ENCODE peak calls at places on chromosomes 16 and 17, in seven cellular contexts. Z is left lung, W is psoas muscle, M is tibial nerve, T is foreskin fibroblast, U is colonic mucosa, K is fibroblast of mammary gland. S is an unnamed sample.

GRCh38 chr17:17098426-17099035 is 56.3 kb downstream of the MPRIP start:
- DNase-seq in M (peak), T (peak), Z (no peak), K (no peak), U (peak), W (peak), S (no peak)

GRCh38 chr17:17682293-17682736 is 1.1 kb downstream of the RAI1 start:
- DNase-seq in Z (peak), K (no peak), W (no peak), M (no peak), U (peak), T (peak), S (no peak)

GRCh38 chr16:48911700-48912099 is 301.7 kb upstream of the N4BP1 start:
- DNase-seq in M (no peak), T (peak), W (no peak), U (no peak), Z (no peak), K (peak), S (no peak)

GRCh38 chr17:62628845-62629555 is 1.5 kb downstream of the MRC2 start:
- DNase-seq in M (no peak), U (no peak), W (peak), Z (no peak), K (peak), T (peak), S (no peak)

GRCh38 chr17:48614904-48615211 is 234 bp downstream of the HOXB8 start:
- DNase-seq in Z (no peak), M (no peak), K (no peak), W (no peak), T (no peak), U (no peak), S (no peak)

GRCh38 chr16:49400611-49401010 is 27.0 kb downstream of the C16orf78 start:
- DNase-seq in W (no peak), K (no peak), Z (no peak), T (no peak), U (no peak), M (no peak), S (no peak)

GRCh38 chr16:3961449-3961849 is 80.9 kb upstream of the CREBBP start:
- DNase-seq in U (no peak), T (peak), W (peak), Z (no peak), K (peak), M (no peak), S (no peak)

GRCh38 chr16:23035240-23035639 is 114.0 kb downstream of the USP31 start:
- DNase-seq in K (no peak), U (no peak), M (no peak), T (no peak), Z (no peak), W (no peak), S (no peak)

GRCh38 chr16:82197540-82198240 is 27.7 kb upstream of the MPHOSPH6 start:
- DNase-seq in U (no peak), K (no peak), W (no peak), T (no peak), M (no peak), Z (no peak), S (no peak)

GRCh38 chr17:59331129-59331928 is at the start of gene YPEL2:
- DNase-seq in K (peak), T (peak), W (peak), M (peak), U (peak), Z (peak), S (peak)

GRCh38 chr16:59719121-59719520 is 985.0 kb upstream of the GOT2 start:
- DNase-seq in T (peak), K (peak), U (no peak), M (no peak), Z (no peak), W (no peak), S (no peak)

GRCh38 chr17:76197911-76198310 is 42.4 kb downstream of the RNF157 start:
- DNase-seq in M (no peak), Z (no peak), U (no peak), T (no peak), K (no peak), W (no peak), S (no peak)
- TF ChIP-seq CTCF in M (no peak), Z (no peak), U (no peak), T (no peak), K (no peak), W (no peak), S (no peak)

DNA sequence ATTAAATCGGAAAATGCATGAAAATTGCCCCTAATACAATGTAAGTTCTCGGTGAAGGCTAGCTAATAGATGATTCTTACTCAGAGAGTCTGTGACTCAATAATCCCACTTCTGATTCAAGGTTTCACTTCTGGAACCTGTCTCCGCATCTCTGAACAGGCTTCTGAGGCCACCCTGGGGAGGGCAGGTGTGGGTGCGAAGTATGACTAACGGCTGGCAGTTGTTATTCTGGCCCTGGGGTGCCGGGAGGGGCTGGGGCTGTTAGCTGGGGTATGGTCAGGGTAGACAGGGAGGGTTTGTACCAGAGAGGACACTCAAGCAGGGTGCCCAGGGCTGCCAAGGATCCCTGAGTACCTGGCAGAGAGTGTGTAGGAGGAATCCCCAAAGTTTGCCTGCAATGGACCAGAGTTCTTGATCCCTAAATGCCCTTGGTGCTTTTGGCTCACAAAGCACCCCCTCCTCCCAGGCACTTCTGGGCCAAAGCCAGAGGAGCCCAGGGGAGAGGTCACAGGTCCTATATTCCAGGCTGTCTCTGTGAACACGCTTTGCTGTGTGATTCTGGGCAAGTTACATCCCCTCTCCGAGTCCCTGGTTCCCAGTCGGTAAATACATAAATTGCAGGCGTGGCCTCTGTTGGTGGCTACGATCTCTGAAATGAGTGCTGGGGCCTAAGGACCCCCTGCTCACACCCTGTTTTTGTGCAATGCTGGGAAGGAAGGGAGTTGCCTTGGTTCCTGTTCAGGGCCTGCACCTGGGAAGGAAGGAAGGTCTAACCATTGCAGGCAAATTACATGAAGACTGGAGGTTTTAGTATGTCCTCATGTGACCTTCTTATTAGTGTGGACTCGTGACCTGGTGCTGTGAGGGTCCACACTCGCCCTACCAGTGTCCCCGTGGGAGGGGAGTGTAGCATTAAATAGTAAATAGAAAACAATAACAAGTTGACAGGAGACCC is 49.9 kb upstream of the CPNE2 start:
- DNase-seq in K (no peak), M (no peak), W (no peak), U (no peak), T (no peak), Z (no peak), S (no peak)
- H3K4me3 ChIP-seq in K (no peak), M (no peak), W (no peak), U (no peak), T (no peak), Z (peak), S (no peak)

GRCh38 chr17:9116311-9116820 is 95.1 kb downstream of the NTN1 start:
- DNase-seq in Z (no peak), W (no peak), K (no peak), M (no peak), U (no peak), T (no peak), S (no peak)

GRCh38 chr17:9120471-9120870 is 99.2 kb downstream of the NTN1 start:
- DNase-seq in U (no peak), M (peak), W (no peak), T (no peak), K (no peak), Z (no peak), S (no peak)

GRCh38 chr17:9116861-9117568 is 95.7 kb downstream of the NTN1 start:
- DNase-seq in T (no peak), W (no peak), M (no peak), U (no peak), Z (no peak), K (no peak), S (no peak)

GRCh38 chr17:9110501-9110900 is 89.2 kb downstream of the NTN1 start:
- DNase-seq in W (no peak), K (no peak), M (no peak), T (no peak), U (no peak), Z (no peak), S (no peak)

GRCh38 chr17:9115446-9116265 is 94.3 kb downstream of the NTN1 start:
- DNase-seq in Z (peak), M (peak), W (peak), T (peak), K (peak), U (peak), S (no peak)
- TF ChIP-seq CTCF in Z (no peak), M (no peak), W (peak), T (peak), K (peak), U (no peak), S (no peak)

GRCh38 chr17:2058521-2059124 is 3.7 kb downstream of the HIC1 start:
- DNase-seq in M (peak), K (peak), T (peak), W (peak), Z (peak), U (peak), S (no peak)
- H3K4me3 ChIP-seq in M (peak), K (peak), T (no peak), W (peak), Z (peak), U (peak), S (peak)

GRCh38 chr16:65916995-65917394 is 449.5 kb upstream of the CDH5 start:
- DNase-seq in Z (no peak), W (no peak), K (no peak), M (no peak), T (no peak), U (no peak), S (no peak)
- TF ChIP-seq CTCF in Z (no peak), W (no peak), K (no peak), M (no peak), T (no peak), U (no peak), S (no peak)

S was measured in coronary artery.